ENCODE peak calls at places on chromosomes 6 and 20, in nine cellular contexts. S is lung, I is AG09319, C is astrocyte of the spinal cord, B is Calu3, H is NCI-H748 treated with DMSO at 0.1 percent for 48 hours, F is nucleus accumbens, P is amniotic epithelial cell, W is ELF-1. Y is an unnamed sample.

GRCh38 chr6:524803-525202 is 132.1 kb downstream of the HUS1B start:
- DNase-seq in F (no peak), H (no peak), W (no peak), B (no peak), I (no peak), C (no peak), P (no peak), S (no peak), Y (no peak)

GRCh38 chr20:50425076-50425475 is 85.1 kb upstream of the PTPN1 start:
- DNase-seq in W (no peak), F (no peak), P (peak; percentile 40), C (no peak), S (no peak), B (no peak), I (no peak), H (no peak), Y (no peak)

GRCh38 chr6:167836722-167837121 is 10.0 kb downstream of the AFDN start:
- DNase-seq in H (no peak), W (no peak), P (no peak), I (no peak), C (no peak), B (no peak), F (no peak), S (no peak), Y (no peak)

GRCh38 chr6:21539621-21540100 is 53.9 kb upstream of the SOX4 start:
- DNase-seq in W (peak; percentile 17), C (no peak), H (no peak), B (no peak), P (no peak), S (no peak), F (no peak), I (no peak), Y (no peak)

GRCh38 chr6:89834884-89835792 is 5.5 kb downstream of the CASP8AP2 start:
- DNase-seq in W (no peak), S (no peak), P (no peak), F (no peak), C (no peak), H (no peak), I (no peak), B (no peak), Y (no peak)

GRCh38 chr6:118843685-118844390 is 50.1 kb upstream of the ASF1A start:
- DNase-seq in I (no peak), S (no peak), F (no peak), W (no peak), C (peak; percentile 41), B (no peak), P (peak; percentile 44), H (no peak), Y (no peak)

GRCh38 chr6:133973109-133973971 is 20.3 kb downstream of the TBPL1 start:
- DNase-seq in I (no peak), H (peak; percentile 77), P (peak; percentile 55), W (no peak), S (no peak), C (peak; percentile 77), F (no peak), B (no peak), Y (peak; percentile 87)

GRCh38 chr6:100468966-100469859 is 4.5 kb upstream of the SIM1 start:
- DNase-seq in W (peak; percentile 56), I (no peak), F (no peak), P (no peak), S (no peak), B (no peak), C (no peak), H (no peak), Y (no peak)

GRCh38 chr20:46546293-46546692 is 4.2 kb downstream of the OCSTAMP start:
- DNase-seq in H (no peak), P (no peak), F (no peak), S (no peak), I (no peak), B (no peak), W (no peak), C (no peak), Y (no peak)

GRCh38 chr20:36950432-36951197 is 893 bp downstream of the SAMHD1 start:
- DNase-seq in S (peak; percentile 31), F (no peak), W (peak; percentile 44), P (peak; percentile 48), I (no peak), B (peak; percentile 50), C (no peak), H (peak; percentile 4), Y (no peak)

GRCh38 chr20:43947316-43947710 is 32.7 kb downstream of the TOX2 start:
- DNase-seq in B (no peak), S (no peak), I (no peak), F (no peak), C (no peak), P (peak; percentile 45), H (no peak), W (no peak), Y (no peak)

GRCh38 chr6:26223213-26223612 is 136.0 kb downstream of the HFE start:
- DNase-seq in H (peak; percentile 78), C (peak; percentile 47), S (no peak), W (no peak), B (no peak), F (no peak), I (no peak), P (peak; percentile 24), Y (no peak)

GRCh38 chr6:45072014-45072413 is 256.1 kb upstream of the RUNX2 start:
- DNase-seq in H (no peak), W (no peak), F (no peak), C (no peak), P (no peak), B (no peak), I (no peak), S (no peak), Y (no peak)

GRCh38 chr20:46710149-46710913 is 882 bp downstream of the SLC2A10 start:
- DNase-seq in F (no peak), I (no peak), B (no peak), P (no peak), H (no peak), C (peak; percentile 15), W (no peak), S (no peak), Y (no peak)

GRCh38 chr20:64038579-64039292 is 2.8 kb downstream of the C20orf204 start:
- DNase-seq in F (no peak), S (peak; percentile 67), C (peak; percentile 34), H (no peak), P (peak; percentile 63), I (no peak), W (peak; percentile 78), B (peak; percentile 94), Y (no peak)

Y was measured in hippocampal formation.